ENCODE peak calls at places on chromosomes 4 and X, in five cellular contexts. C is endothelial cell of umbilical vein, D is ovary, W is H9, X is endothelial cell. Y is an unnamed sample.

GRCh38 chr4:152448038-152448437 is 87.9 kb downstream of the FBXW7 start:
- DNase-seq in D (no peak), C (no peak), X (no peak), W (no peak), Y (no peak)

GRCh38 chrX:45757272-45757671 is 556.6 kb upstream of the DIPK2B start:
- DNase-seq in W (no peak), D (no peak), C (no peak), X (no peak), Y (no peak)

GRCh38 chrX:10617964-10618342 is 2.4 kb downstream of the MID1 start:
- DNase-seq in W (no peak), C (peak), D (no peak), X (no peak), Y (no peak)

GRCh38 chr4:182533948-182534347 is 290.7 kb downstream of the TENM3 start:
- DNase-seq in C (peak), D (no peak), W (no peak), X (no peak), Y (no peak)

GRCh38 chr4:148431401-148431800 is 10.8 kb downstream of the NR3C2 start:
- DNase-seq in C (no peak), D (no peak), W (no peak), X (no peak), Y (no peak)

GRCh38 chr4:680931-681645 is 6.7 kb downstream of the MYL5 start:
- DNase-seq in W (peak), D (peak), C (no peak), X (peak), Y (peak)

GRCh38 chrX:118802857-118803256 is 20.8 kb upstream of the ZCCHC12 start:
- DNase-seq in C (peak), D (no peak), X (no peak), W (no peak), Y (no peak)

GRCh38 chr4:16607241-16607640 is 291.2 kb downstream of the LDB2 start:
- DNase-seq in C (no peak), D (no peak), X (no peak), W (no peak), Y (no peak)

GRCh38 chr4:15457401-15458201 is 12.1 kb upstream of the CC2D2A start:
- DNase-seq in X (no peak), W (no peak), C (peak), D (no peak), Y (no peak)

GRCh38 chrX:153638436-153639176 is 8.4 kb upstream of the DUSP9 start:
- DNase-seq in W (no peak), D (no peak), X (no peak), C (no peak), Y (no peak)

GRCh38 chr4:184475096-184475461 is 729 bp upstream of the IRF2 start:
- DNase-seq in D (peak), W (peak), X (peak), C (peak), Y (no peak)

GRCh38 chrX:120517936-120518335 is 42.8 kb downstream of the CUL4B start:
- DNase-seq in X (no peak), C (peak), W (no peak), D (no peak), Y (no peak)

GRCh38 chrX:71106427-71106826 is at the start of gene CXorf65:
- DNase-seq in X (no peak), W (no peak), D (no peak), C (no peak), Y (no peak)

GRCh38 chrX:118823263-118824172 is at the start of gene ZCCHC12:
- DNase-seq in C (peak), D (peak), W (peak), X (peak), Y (no peak)

GRCh38 chr4:92265066-92265465 is 38.7 kb upstream of the GRID2 start:
- DNase-seq in C (peak), D (no peak), W (no peak), X (no peak), Y (no peak)

GRCh38 chr4:92268642-92269041 is 35.1 kb upstream of the GRID2 start:
- DNase-seq in D (no peak), X (no peak), W (no peak), C (no peak), Y (no peak)

GRCh38 chr4:92266521-92266920 is 37.2 kb upstream of the GRID2 start:
- DNase-seq in C (no peak), D (no peak), W (no peak), X (no peak), Y (no peak)

GRCh38 chr4:92265798-92266197 is 38.0 kb upstream of the GRID2 start:
- DNase-seq in C (no peak), W (no peak), D (no peak), X (no peak), Y (no peak)

GRCh38 chr4:92270908-92271307 is 32.9 kb upstream of the GRID2 start:
- DNase-seq in W (no peak), X (peak), C (no peak), D (no peak), Y (no peak)
- TF ChIP-seq CTCF in W (peak), X (peak), C (no peak), D (no peak), Y (no peak)

GRCh38 chrX:17242470-17242869 is 132.5 kb upstream of the NHS start:
- DNase-seq in W (no peak), X (peak), D (peak), C (peak), Y (no peak)
- TF ChIP-seq CTCF in W (peak), X (peak), D (peak), C (peak), Y (peak)

GRCh38 chr4:74037076-74037475 is 1.4 kb downstream of the CXCL3 start:
- DNase-seq in X (no peak), W (peak), C (no peak), D (no peak), Y (no peak)
- TF ChIP-seq CTCF in X (no peak), W (peak), C (no peak), D (no peak), Y (no peak)

GRCh38 chr4:78682090-78682489 is 94.1 kb upstream of the BMP2K start:
- DNase-seq in W (no peak), C (no peak), X (no peak), D (no peak), Y (no peak)

GRCh38 chr4:78688385-78688784 is 87.8 kb upstream of the BMP2K start:
- DNase-seq in C (no peak), X (no peak), D (no peak), W (no peak), Y (no peak)

GRCh38 chr4:78687818-78688217 is 88.3 kb upstream of the BMP2K start:
- DNase-seq in C (no peak), X (no peak), W (no peak), D (no peak), Y (no peak)

GRCh38 chr4:78684196-78685079 is 91.7 kb upstream of the BMP2K start:
- DNase-seq in X (no peak), D (no peak), C (peak), W (no peak), Y (no peak)

DNA sequence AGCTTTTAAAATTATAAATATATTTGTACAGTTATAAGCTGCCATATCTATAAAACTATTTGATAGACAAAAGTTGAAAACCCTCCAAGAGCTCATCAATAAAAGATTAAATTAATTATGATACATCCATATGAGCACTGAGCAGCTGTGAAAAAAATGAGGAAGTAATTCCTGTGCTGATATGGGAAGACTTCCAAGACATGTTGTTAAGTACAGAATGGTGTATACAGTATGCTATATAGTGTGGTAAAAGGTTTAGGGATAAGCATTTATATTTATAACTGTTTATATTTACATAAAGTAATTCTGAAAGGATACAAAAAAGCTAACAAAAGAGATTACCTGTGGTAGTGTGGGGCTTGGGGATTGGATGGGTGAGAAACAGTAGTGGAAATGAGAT is 92.8 kb upstream of the BMP2K start:
- DNase-seq in W (no peak), D (no peak), X (no peak), C (no peak), Y (no peak)
- TF ChIP-seq CTCF in W (no peak), D (no peak), X (no peak), C (no peak), Y (no peak)

DNA sequence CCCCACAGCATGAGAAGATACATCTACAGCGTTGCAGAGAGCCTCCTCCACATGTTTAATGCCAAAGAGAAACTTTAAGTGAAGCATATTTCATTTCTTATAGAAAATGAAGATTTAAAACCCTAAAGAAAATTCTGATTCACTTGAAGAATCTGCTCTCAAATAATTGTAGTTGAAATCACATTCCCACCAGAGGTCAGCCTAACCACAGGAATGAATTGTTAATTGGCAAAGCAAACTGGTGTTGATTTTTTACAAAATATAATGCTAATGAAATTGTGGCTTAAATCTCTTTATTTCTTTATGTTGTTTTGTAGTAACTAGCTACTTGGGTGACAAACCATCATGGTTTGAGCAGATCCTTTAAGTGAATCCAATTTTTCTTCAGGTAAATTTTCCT is 31.1 kb upstream of the WDR17 start:
- DNase-seq in X (peak), C (peak), D (no peak), W (no peak), Y (no peak)
- TF ChIP-seq CTCF in X (no peak), C (no peak), D (peak), W (peak), Y (peak)

GRCh38 chr4:164718817-164719216 is 35.1 kb upstream of the SMIM31 start:
- DNase-seq in X (no peak), D (no peak), C (no peak), W (no peak), Y (no peak)

GRCh38 chr4:164716901-164717300 is 37.0 kb upstream of the SMIM31 start:
- DNase-seq in C (no peak), X (no peak), D (no peak), W (peak), Y (no peak)
- TF ChIP-seq CTCF in C (no peak), X (peak), D (no peak), W (peak), Y (no peak)

GRCh38 chr4:168832746-168833575 is 177.1 kb downstream of the CBR4 start:
- DNase-seq in D (peak), C (peak), W (peak), X (peak), Y (no peak)
- TF ChIP-seq CTCF in D (no peak), C (peak), W (peak), X (no peak), Y (no peak)

GRCh38 chr4:156158747-156159146 is 205.1 kb upstream of the CTSO start:
- DNase-seq in W (no peak), C (no peak), X (no peak), D (no peak), Y (no peak)

GRCh38 chr4:156154978-156155377 is 201.3 kb upstream of the CTSO start:
- DNase-seq in W (no peak), D (no peak), C (no peak), X (no peak), Y (no peak)
- TF ChIP-seq CTCF in W (peak), D (no peak), C (no peak), X (no peak), Y (no peak)

DNA sequence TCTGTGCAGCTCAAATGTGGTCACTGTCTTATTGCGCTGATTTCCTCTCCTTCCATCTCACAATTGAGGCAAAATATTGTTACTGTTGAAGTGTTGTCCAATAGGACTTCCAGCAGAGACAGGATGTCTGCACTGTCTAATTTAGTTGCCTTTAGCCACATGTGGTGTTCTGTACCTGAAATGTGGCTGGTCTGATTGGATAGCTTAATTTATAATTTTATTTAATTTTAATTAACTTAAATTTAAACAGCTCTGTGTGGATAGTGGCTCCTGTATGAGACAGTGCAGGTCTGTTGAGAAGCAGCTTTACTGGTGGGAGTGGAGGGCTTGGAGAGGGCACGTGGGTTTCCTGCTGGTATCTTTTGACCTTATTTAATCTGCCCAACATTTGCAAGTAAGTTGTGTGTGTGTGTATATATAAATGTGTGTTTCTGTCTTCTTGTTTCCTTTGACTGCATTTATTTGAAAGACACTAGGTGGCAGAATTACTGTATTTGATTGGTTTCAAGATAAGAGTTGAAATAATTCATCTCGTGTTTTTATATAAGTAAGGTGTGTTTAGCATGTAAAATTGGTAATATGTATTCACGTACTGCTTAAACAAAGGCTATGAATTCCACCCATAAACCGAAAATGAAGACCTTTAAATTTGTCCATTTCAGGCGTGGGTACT is 55.3 kb upstream of the MSANTD1 start:
- DNase-seq in C (peak), X (no peak), W (no peak), D (no peak), Y (no peak)
- TF ChIP-seq CTCF in C (peak), X (no peak), W (peak), D (no peak), Y (peak)

GRCh38 chrX:12076046-12076445 is 62.2 kb upstream of the FRMPD4 start:
- DNase-seq in W (no peak), C (no peak), D (no peak), X (no peak), Y (no peak)
- TF ChIP-seq CTCF in W (no peak), C (no peak), D (no peak), X (no peak), Y (no peak)

Y was measured in CD14-positive monocyte.